ENCODE peak calls at places on chromosomes 5 and 9, in nine cellular contexts. A is mesendoderm; X is naive thymus-derived CD4-positive, alpha-beta T cell; O is hepatocyte; Z is sigmoid colon; B is endothelial cell of umbilical vein; M is heart right ventricle; L is left lung; F is transverse colon. K is an unnamed sample.

GRCh38 chr9:131273791-131274673 is 2.3 kb downstream of the FAM78A start:
- DNase-seq in L (peak; percentile 55), F (no peak), A (no peak), B (peak; percentile 64), X (no peak), O (no peak), M (no peak), Z (no peak), K (no peak)

GRCh38 chr9:91395553-91396470 is 27.8 kb downstream of the NFIL3 start:
- DNase-seq in A (no peak), X (no peak), M (no peak), F (no peak), Z (no peak), B (peak; percentile 66), L (no peak), O (no peak), K (no peak)

GRCh38 chr9:20630241-20630943 is 8.1 kb upstream of the MLLT3 start:
- DNase-seq in X (no peak), L (no peak), A (no peak), O (no peak), Z (no peak), B (no peak), M (no peak), F (no peak), K (no peak)

GRCh38 chr9:110427497-110428104 is 89.9 kb upstream of the TXNDC8 start:
- DNase-seq in F (peak; percentile 69), Z (no peak), M (peak; percentile 10), L (peak; percentile 39), B (peak; percentile 46), X (no peak), A (peak; percentile 71), O (peak; percentile 69), K (peak; percentile 8)

GRCh38 chr5:115471674-115472073 is 72.9 kb downstream of the FEM1C start:
- DNase-seq in F (no peak), B (no peak), L (no peak), Z (no peak), M (peak; percentile 36), O (no peak), X (no peak), A (no peak), K (no peak)

GRCh38 chr5:53515988-53516387 is 35.6 kb downstream of the FST start:
- DNase-seq in Z (no peak), L (no peak), X (no peak), F (no peak), O (no peak), B (no peak), M (no peak), A (no peak), K (no peak)

GRCh38 chr5:176868731-176869130 is 30.4 kb downstream of the HK3 start:
- DNase-seq in B (no peak), A (no peak), F (no peak), X (no peak), O (no peak), Z (no peak), L (no peak), M (no peak), K (no peak)

GRCh38 chr9:128702949-128703615 is 779 bp downstream of the PKN3 start:
- DNase-seq in A (peak; percentile 69), L (peak; percentile 32), O (no peak), M (peak; percentile 30), Z (peak; percentile 71), B (peak; percentile 32), X (peak; percentile 21), F (no peak), K (no peak)

GRCh38 chr5:139746691-139747582 is 48.7 kb upstream of the PSD2 start:
- DNase-seq in A (peak; percentile 81), Z (peak; percentile 70), B (no peak), F (peak; percentile 46), L (no peak), X (peak; percentile 54), M (no peak), O (peak; percentile 74), K (peak; percentile 15)

GRCh38 chr9:88810826-88811225 is 180.4 kb upstream of the S1PR3 start:
- DNase-seq in L (no peak), O (no peak), F (no peak), Z (no peak), X (no peak), B (no peak), M (no peak), A (no peak), K (no peak)

GRCh38 chr9:2126331-2126789 is 111.2 kb downstream of the SMARCA2 start:
- DNase-seq in X (no peak), M (no peak), L (no peak), O (no peak), A (no peak), Z (peak; percentile 73), B (no peak), F (no peak), K (no peak)

GRCh38 chr9:136142416-136142800 is 23.7 kb upstream of the TMEM250 start:
- DNase-seq in F (no peak), L (no peak), M (no peak), Z (no peak), O (no peak), A (no peak), B (no peak), X (no peak), K (no peak)

GRCh38 chr5:168472329-168472728 is 13.9 kb upstream of the RARS1 start:
- DNase-seq in B (no peak), L (no peak), O (peak; percentile 68), Z (no peak), M (no peak), X (no peak), A (peak; percentile 83), F (no peak), K (no peak)

GRCh38 chr5:120251898-120252297 is 212.2 kb upstream of the PRR16 start:
- DNase-seq in O (no peak), M (no peak), X (no peak), A (no peak), Z (no peak), B (no peak), F (no peak), L (no peak), K (no peak)

GRCh38 chr9:37987467-37987981 is 81.5 kb downstream of the SHB start:
- DNase-seq in M (peak; percentile 44), O (no peak), A (no peak), L (no peak), Z (no peak), B (no peak), F (no peak), X (no peak), K (no peak)

GRCh38 chr5:9546973-9547947 is 1.4 kb upstream of the SEMA5A start:
- DNase-seq in A (peak; percentile 91), O (peak; percentile 58), X (no peak), L (peak; percentile 37), Z (no peak), B (peak; percentile 53), M (peak; percentile 18), F (peak; percentile 55), K (peak; percentile 28)

GRCh38 chr5:141362719-141363118 is 1.2 kb upstream of the PCDHGA5 start:
- DNase-seq in B (no peak), L (no peak), A (no peak), Z (no peak), O (no peak), M (no peak), X (no peak), F (no peak), K (no peak)

GRCh38 chr9:92971121-92971520 is 23.8 kb downstream of the FGD3 start:
- DNase-seq in L (no peak), A (no peak), Z (no peak), X (no peak), B (no peak), M (no peak), O (no peak), F (no peak), K (no peak)

GRCh38 chr5:134289509-134290113 is 63.7 kb upstream of the PPP2CA start:
- DNase-seq in L (no peak), X (peak; percentile 51), O (peak; percentile 80), Z (peak; percentile 66), F (peak; percentile 51), A (peak; percentile 89), B (peak; percentile 79), M (peak; percentile 71), K (peak; percentile 36)

DNA sequence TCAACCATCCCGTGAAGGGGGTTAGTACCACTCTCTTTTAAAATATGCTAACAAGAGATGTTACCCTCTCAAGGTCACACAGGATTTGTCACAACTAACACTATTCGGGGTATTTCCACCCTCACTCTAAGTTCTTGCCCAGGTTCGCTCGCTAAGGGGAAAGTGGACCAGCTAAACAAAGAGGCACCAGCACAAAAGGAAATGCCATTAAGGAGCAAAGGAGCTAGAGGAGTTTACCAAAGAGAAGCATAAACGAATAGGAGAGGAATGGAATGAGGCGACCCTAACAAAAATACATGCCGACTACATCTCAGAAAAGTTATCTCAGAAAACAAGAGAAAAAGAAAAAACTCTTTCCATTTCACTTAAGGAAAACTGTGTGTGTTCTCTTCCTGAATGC is 170.9 kb downstream of the DCP2 start:
- DNase-seq in Z (no peak), M (no peak), B (peak; percentile 23), F (no peak), L (no peak), X (no peak), O (no peak), A (no peak), K (no peak)
- H3K27ac ChIP-seq in Z (no peak overlapping the region), M (no peak overlapping the region), B (no peak overlapping the region), F (no peak overlapping the region), L (no peak overlapping the region), X (no peak overlapping the region), O (peak overlapping the region; percentile 70), A (no peak overlapping the region), K (no peak overlapping the region)

DNA sequence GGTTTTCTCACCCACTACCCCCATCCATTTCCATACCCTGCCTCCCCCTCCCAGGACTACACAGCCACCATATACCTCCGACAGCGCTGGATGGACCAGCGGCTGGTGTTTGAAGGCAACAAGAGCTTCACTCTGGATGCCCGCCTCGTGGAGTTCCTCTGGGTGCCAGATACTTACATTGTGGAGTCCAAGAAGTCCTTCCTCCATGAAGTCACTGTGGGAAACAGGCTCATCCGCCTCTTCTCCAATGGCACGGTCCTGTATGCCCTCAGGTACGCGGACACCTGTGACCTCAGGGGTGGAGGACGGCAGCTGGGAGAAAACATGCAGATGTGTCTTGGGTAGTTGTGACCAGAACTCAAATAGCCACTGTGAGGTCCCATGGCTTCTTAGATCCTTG is 11.6 kb downstream of the GABRP start:
- DNase-seq in A (no peak), Z (no peak), M (no peak), F (no peak), B (no peak), L (no peak), O (no peak), X (no peak), K (no peak)
- H3K27ac ChIP-seq in A (no peak overlapping the region), Z (no peak overlapping the region), M (no peak overlapping the region), F (no peak overlapping the region), B (no peak overlapping the region), L (no peak overlapping the region), O (no peak overlapping the region), X (no peak overlapping the region), K (no peak overlapping the region)

GRCh38 chr5:132428147-132428482 is 58.6 kb downstream of the SLC22A5 start:
- DNase-seq in B (no peak), F (no peak), O (no peak), M (no peak), X (no peak), Z (no peak), L (no peak), A (no peak), K (no peak)
- H3K27ac ChIP-seq in B (no peak overlapping the region), F (peak overlapping the region; percentile 99), O (peak overlapping the region; percentile 94), M (peak overlapping the region; percentile 45), X (peak overlapping the region; percentile 83), Z (peak overlapping the region; percentile 78), L (peak overlapping the region; percentile 89), A (no peak overlapping the region), K (peak overlapping the region; percentile 23)

DNA sequence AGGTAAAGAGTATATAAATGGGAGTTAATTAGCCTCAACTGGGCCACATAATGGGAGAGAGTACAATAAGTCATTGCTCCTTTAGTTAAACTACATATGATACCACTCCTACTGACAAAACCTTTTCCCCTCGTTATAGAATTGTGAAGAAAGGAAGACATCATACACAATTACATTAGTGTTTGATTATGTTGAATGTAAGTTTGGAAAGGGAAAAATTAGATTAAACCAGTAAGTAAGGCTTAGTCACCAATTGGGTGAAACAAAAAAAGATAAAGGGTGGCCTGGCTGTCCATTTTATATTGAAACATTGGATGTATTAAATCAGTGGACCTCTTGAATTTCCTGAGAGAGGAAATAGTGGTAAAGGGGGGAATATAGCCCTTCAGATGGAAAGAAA is 464.3 kb upstream of the PAPPA start:
- DNase-seq in X (no peak), L (no peak), B (no peak), F (no peak), Z (no peak), M (no peak), O (no peak), A (no peak), K (no peak)
- H3K27ac ChIP-seq in X (no peak overlapping the region), L (no peak overlapping the region), B (no peak overlapping the region), F (no peak overlapping the region), Z (no peak overlapping the region), M (no peak overlapping the region), O (no peak overlapping the region), A (no peak overlapping the region), K (no peak overlapping the region)

K was measured in substantia nigra.